ENCODE peak calls at places on chromosomes 2 and 18, in eight cellular contexts. R is A549, K is endodermal cell, G is foreskin fibroblast, U is stomach, L is choroid plexus epithelial cell, J is adrenal gland, C is upper lobe of left lung. W is an unnamed sample.

GRCh38 chr18:75846321-75846720 is 418.8 kb upstream of the SMIM21 start:
- DNase-seq in R (no peak), K (peak), G (no peak), U (no peak), L (no peak), J (no peak), C (peak), W (no peak)

GRCh38 chr2:189013047-189013446 is 38.9 kb downstream of the COL3A1 start:
- DNase-seq in R (no peak), K (no peak), G (no peak), U (no peak), L (peak), J (no peak), C (no peak), W (no peak)

GRCh38 chr2:58427572-58428285 is 186.6 kb upstream of the FANCL start:
- DNase-seq in R (peak), K (peak), G (no peak), U (peak), L (peak), J (peak), C (peak), W (peak)

GRCh38 chr18:58996131-58996632 is 131.5 kb downstream of the ZNF532 start:
- DNase-seq in R (peak), K (no peak), G (peak), U (no peak), L (peak), J (no peak), C (no peak), W (no peak)

GRCh38 chr2:105571445-105571987 is 172.7 kb upstream of the FHL2 start:
- DNase-seq in R (no peak), K (no peak), G (no peak), U (no peak), L (no peak), J (peak), C (no peak), W (no peak)

GRCh38 chr2:127049927-127050802 is 56.8 kb downstream of the BIN1 start:
- DNase-seq in R (peak), K (peak), G (no peak), U (peak), L (peak), J (peak), C (peak), W (no peak)

GRCh38 chr18:61606068-61606660 is 272.9 kb downstream of the CDH20 start:
- DNase-seq in R (peak), K (peak), G (no peak), U (no peak), L (peak), J (peak), C (no peak), W (no peak)

GRCh38 chr2:60612028-60612427 is 58.6 kb upstream of the BCL11A start:
- DNase-seq in R (no peak), K (no peak), G (no peak), U (no peak), L (no peak), J (no peak), C (no peak), W (no peak)

GRCh38 chr2:60119778-60120177 is 433.7 kb downstream of the BCL11A start:
- DNase-seq in R (no peak), K (no peak), G (no peak), U (no peak), L (no peak), J (no peak), C (no peak), W (no peak)

GRCh38 chr2:74724496-74724895 is 70.4 kb downstream of the SEMA4F start:
- DNase-seq in R (no peak), K (no peak), G (no peak), U (no peak), L (no peak), J (no peak), C (no peak), W (no peak)

GRCh38 chr2:176085861-176086771 is 2.4 kb upstream of the EVX2 start:
- DNase-seq in R (peak), K (peak), G (no peak), U (peak), L (peak), J (no peak), C (peak), W (no peak)

GRCh38 chr2:101120124-101120996 is 30.8 kb downstream of the TBC1D8 start:
- DNase-seq in R (peak), K (no peak), G (peak), U (peak), L (peak), J (peak), C (no peak), W (peak)

GRCh38 chr2:46118656-46119338 is 178.4 kb upstream of the EPAS1 start:
- DNase-seq in R (no peak), K (no peak), G (no peak), U (no peak), L (peak), J (no peak), C (no peak), W (no peak)

GRCh38 chr18:78998350-78999055 is 18.9 kb downstream of the SALL3 start:
- DNase-seq in R (no peak), K (no peak), G (no peak), U (no peak), L (no peak), J (no peak), C (peak), W (no peak)

GRCh38 chr2:74316616-74317295 is 26.5 kb downstream of the SLC4A5 start:
- DNase-seq in R (no peak), K (no peak), G (no peak), U (no peak), L (no peak), J (no peak), C (no peak), W (no peak)

GRCh38 chr2:236165491-236166156 is 2.6 kb downstream of the GBX2 start:
- DNase-seq in R (no peak), K (no peak), G (no peak), U (no peak), L (no peak), J (no peak), C (no peak), W (no peak)

GRCh38 chr18:36315736-36316135 is 18.2 kb downstream of the FHOD3 start:
- DNase-seq in R (no peak), K (peak), G (no peak), U (no peak), L (no peak), J (peak), C (peak), W (no peak)

GRCh38 chr18:36312806-36313395 is 15.4 kb downstream of the FHOD3 start:
- DNase-seq in R (no peak), K (peak), G (no peak), U (no peak), L (peak), J (peak), C (no peak), W (no peak)

GRCh38 chr18:36314754-36315153 is 17.2 kb downstream of the FHOD3 start:
- DNase-seq in R (peak), K (peak), G (peak), U (no peak), L (peak), J (no peak), C (no peak), W (peak)

GRCh38 chr18:36314098-36314497 is 16.6 kb downstream of the FHOD3 start:
- DNase-seq in R (no peak), K (peak), G (no peak), U (no peak), L (no peak), J (peak), C (no peak), W (no peak)

GRCh38 chr18:36316246-36316645 is 18.7 kb downstream of the FHOD3 start:
- DNase-seq in R (no peak), K (peak), G (no peak), U (no peak), L (no peak), J (no peak), C (no peak), W (no peak)
- TF ChIP-seq CTCF in R (no peak), K (no peak), G (no peak), U (no peak), L (no peak), J (no peak), C (no peak), W (no peak)

DNA sequence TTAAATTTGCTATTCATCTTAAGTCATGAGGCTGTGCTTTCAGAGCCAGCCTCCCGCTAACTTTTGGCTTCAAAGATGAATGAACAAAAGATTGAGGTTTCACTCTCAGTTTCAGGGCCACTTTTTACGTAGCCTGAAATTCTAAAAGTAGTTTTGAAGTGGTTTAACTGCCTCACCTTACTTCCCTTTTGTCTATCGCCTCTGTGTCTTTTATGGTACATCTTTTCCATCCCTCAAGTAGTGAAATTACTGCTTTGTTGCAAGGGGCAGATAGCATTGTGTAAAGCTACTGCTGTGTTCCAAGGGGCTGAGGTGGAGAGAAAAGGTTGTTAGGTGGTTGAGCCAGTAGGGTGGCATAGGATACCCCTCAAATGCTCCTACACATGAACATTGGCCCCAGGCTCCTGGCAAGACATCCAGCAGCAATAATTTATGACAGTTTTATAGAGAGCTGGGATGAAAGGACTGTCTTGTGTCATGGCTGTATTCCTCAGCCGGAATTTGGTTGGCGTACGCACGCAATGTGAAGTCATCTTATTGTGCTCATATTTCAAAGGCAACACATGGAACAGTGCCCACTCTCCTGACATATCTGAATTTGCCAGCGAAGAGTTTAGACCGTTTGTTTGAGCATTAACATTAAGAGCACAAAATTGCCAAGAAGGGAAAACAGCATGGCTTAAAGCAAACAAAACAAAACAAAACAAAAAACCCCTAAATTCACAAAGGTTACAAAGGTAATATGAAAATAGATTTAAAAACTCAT is 32.2 kb downstream of the QPCT start:
- DNase-seq in R (no peak), K (no peak), G (peak), U (no peak), L (no peak), J (peak), C (no peak), W (no peak)
- H3K4me3 ChIP-seq in R (no peak), K (no peak), G (peak), U (no peak), L (no peak), J (no peak), C (no peak), W (no peak)

DNA sequence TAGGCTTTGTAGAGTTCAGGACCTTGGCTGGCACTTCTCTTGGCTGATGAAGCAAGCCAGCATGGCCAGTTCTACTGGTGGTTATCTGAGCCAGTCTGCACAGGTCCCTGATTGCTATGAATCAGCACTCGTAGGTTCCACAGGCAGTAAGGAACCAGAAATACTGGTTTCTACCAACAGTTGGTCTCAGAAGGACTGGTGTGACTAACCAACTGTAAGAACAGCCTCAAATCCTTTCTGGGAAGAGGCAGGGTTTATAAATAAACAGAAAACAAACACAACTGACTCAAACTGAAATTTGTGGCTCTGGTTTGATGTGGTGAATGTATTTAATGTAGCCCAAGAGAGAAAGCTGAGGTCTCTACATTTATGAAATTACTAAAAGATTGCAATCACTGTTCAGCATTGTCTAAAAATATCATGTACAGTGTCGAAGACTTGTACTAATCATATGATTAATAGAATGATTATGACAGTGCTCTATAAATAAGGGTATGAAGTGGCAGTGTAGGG is 44.1 kb upstream of the RAPH1 start:
- DNase-seq in R (peak), K (peak), G (peak), U (peak), L (peak), J (no peak), C (no peak), W (peak)
- TF ChIP-seq CTCF in R (no peak), K (no peak), G (no peak), U (no peak), L (no peak), J (no peak), C (no peak), W (no peak)

DNA sequence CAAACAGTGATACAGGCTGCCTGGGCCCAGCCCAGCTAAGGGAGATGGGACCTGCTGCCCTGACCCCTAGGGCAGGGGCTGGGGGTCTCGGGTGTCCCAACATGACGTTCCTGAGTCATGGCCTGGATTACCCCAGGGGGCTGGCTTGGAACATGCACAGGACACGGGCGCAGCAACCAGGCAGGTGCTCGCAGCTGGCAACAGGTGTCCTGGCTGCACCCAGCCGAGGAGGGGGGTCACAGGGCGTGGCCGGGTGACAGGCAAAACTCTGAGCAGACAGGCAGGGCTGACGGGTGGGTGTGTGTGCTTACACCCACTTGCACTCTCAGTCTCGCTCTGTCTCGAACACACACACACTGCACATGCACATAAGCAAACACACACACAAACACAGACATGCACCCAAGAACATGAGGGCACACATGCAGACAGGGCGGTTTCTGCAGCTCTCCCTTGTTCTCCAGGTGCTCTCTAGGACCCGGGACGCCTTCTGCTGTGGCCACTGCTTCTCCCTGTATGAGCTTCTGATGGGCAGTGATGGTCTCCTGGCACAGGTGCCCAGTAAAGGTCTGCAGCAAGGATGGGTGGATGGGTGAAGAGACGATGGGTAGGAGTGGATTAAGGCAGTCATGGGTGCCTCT is 33.7 kb upstream of the TAF1B start:
- DNase-seq in R (no peak), K (no peak), G (no peak), U (peak), L (no peak), J (no peak), C (peak), W (no peak)
- H3K4me3 ChIP-seq in R (no peak), K (no peak), G (no peak), U (no peak), L (no peak), J (no peak), C (no peak), W (no peak)

GRCh38 chr2:190698895-190699294 is 50.0 kb downstream of the NAB1 start:
- DNase-seq in R (peak), K (peak), G (no peak), U (no peak), L (peak), J (no peak), C (no peak), W (no peak)
- TF ChIP-seq CTCF in R (no peak), K (peak), G (peak), U (peak), L (peak), J (no peak), C (no peak), W (peak)

DNA sequence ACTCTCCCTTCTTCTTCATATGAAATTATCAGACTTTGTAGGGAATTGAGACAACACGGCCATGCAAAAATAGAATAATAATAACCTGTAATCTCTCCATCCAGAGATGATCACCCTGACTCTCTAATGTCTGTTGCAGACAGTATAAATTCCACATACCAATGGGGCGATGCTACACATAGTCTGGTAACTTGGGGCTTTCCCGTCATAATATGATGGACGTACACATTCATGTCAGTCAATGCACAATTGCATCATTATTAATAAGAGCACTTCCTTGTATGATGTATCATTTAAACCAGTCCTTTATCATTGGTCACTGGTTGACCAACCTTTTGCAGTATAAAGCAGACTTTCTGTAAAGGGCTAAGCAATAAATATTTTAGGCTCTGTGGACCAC is 39.5 kb upstream of the SCLY start:
- DNase-seq in R (peak), K (no peak), G (no peak), U (no peak), L (peak), J (no peak), C (no peak), W (no peak)
- H3K4me3 ChIP-seq in R (no peak), K (no peak), G (no peak), U (no peak), L (no peak), J (no peak), C (no peak), W (no peak)

GRCh38 chr2:18001671-18002070 is 123.2 kb downstream of the KCNS3 start:
- DNase-seq in R (peak), K (peak), G (no peak), U (no peak), L (no peak), J (no peak), C (no peak), W (no peak)
- TF ChIP-seq CTCF in R (no peak), K (peak), G (no peak), U (no peak), L (peak), J (no peak), C (no peak), W (peak)